ENCODE peak calls at places on chromosomes 2 and 18, in five cellular contexts. Q, M, W, G and N are unnamed samples.

GRCh38 chr2:216596234-216596985 is 36.8 kb upstream of the IGFBP2 start:
- DNase-seq in Q (peak; percentile 95), M (no peak), W (no peak), G (peak; percentile 67), N (peak; percentile 80)

GRCh38 chr2:230904856-230905447 is 20.1 kb downstream of the GPR55 start:
- DNase-seq in Q (no peak), M (no peak), W (no peak), G (no peak), N (no peak)

GRCh38 chr18:68679531-68679930 is 35.4 kb downstream of the TMX3 start:
- DNase-seq in Q (peak; percentile 91), M (no peak), W (no peak), G (no peak), N (peak; percentile 59)

GRCh38 chr2:239769574-239770145 is 255.5 kb downstream of the NDUFA10 start:
- DNase-seq in Q (no peak), M (no peak), W (no peak), G (no peak), N (no peak)

GRCh38 chr2:11758187-11758586 is 11.8 kb downstream of the LPIN1 start:
- DNase-seq in Q (no peak), M (no peak), W (no peak), G (no peak), N (no peak)

GRCh38 chr2:28355521-28356094 is 37.0 kb upstream of the FOSL2 start:
- DNase-seq in Q (no peak), M (no peak), W (no peak), G (no peak), N (peak; percentile 11)

GRCh38 chr2:55047677-55048299 is 2.5 kb downstream of the RTN4 start:
- DNase-seq in Q (peak; percentile 51), M (no peak), W (no peak), G (no peak), N (no peak)

GRCh38 chr18:21242141-21243040 is at the start of gene GREB1L:
- DNase-seq in Q (peak; percentile 66), M (no peak), W (no peak), G (no peak), N (peak; percentile 83)

GRCh38 chr2:20521682-20522189 is 74.9 kb downstream of the RHOB start:
- DNase-seq in Q (no peak), M (no peak), W (no peak), G (no peak), N (no peak)

GRCh38 chr2:7773362-7773973 is 856.3 kb downstream of the RNF144A start:
- DNase-seq in Q (peak; percentile 72), M (no peak), W (peak; percentile 54), G (peak; percentile 16), N (peak; percentile 61)

GRCh38 chr2:207133862-207134519 is 31.8 kb downstream of the KLF7 start:
- DNase-seq in Q (peak; percentile 87), M (no peak), W (peak; percentile 76), G (peak; percentile 60), N (peak; percentile 52)